ENCODE peak calls at places on chromosomes 12 and 14, in six cellular contexts. One of them, this sample, is unnamed.

GRCh38 chr12:6069452-6070093 is 54.9 kb downstream of the VWF start:
- DNase-seq in NCI-H446: no peak
- DNase-seq in kidney tubule cell: peak
- DNase-seq in activated B cell treated with CpG ODN at 0.5 μM for 24 hours: no peak
- DNase-seq in mesendoderm: no peak
- DNase-seq in lower leg skin: no peak
- DNase-seq in this sample: no peak

GRCh38 chr12:99043319-99043914 is 398.3 kb downstream of the APAF1 start:
- DNase-seq in NCI-H446: no peak
- DNase-seq in kidney tubule cell: peak
- DNase-seq in activated B cell treated with CpG ODN at 0.5 μM for 24 hours: no peak
- DNase-seq in mesendoderm: peak
- DNase-seq in lower leg skin: no peak
- DNase-seq in this sample: peak

GRCh38 chr12:19382111-19382526 is 57.2 kb upstream of the AEBP2 start:
- DNase-seq in NCI-H446: no peak
- DNase-seq in kidney tubule cell: peak
- DNase-seq in activated B cell treated with CpG ODN at 0.5 μM for 24 hours: no peak
- DNase-seq in mesendoderm: peak
- DNase-seq in lower leg skin: peak
- DNase-seq in this sample: no peak

GRCh38 chr14:102320033-102320660 is 601 bp downstream of the ZNF839 start:
- DNase-seq in NCI-H446: no peak
- DNase-seq in kidney tubule cell: peak
- DNase-seq in activated B cell treated with CpG ODN at 0.5 μM for 24 hours: no peak
- DNase-seq in mesendoderm: peak
- DNase-seq in lower leg skin: peak
- DNase-seq in this sample: peak

GRCh38 chr14:71320734-71321555 is 413.7 kb downstream of the PCNX1 start:
- DNase-seq in NCI-H446: no peak
- DNase-seq in kidney tubule cell: peak
- DNase-seq in activated B cell treated with CpG ODN at 0.5 μM for 24 hours: peak
- DNase-seq in mesendoderm: peak
- DNase-seq in lower leg skin: peak
- DNase-seq in this sample: peak

GRCh38 chr12:124777399-124778372 is 86.0 kb downstream of the SCARB1 start:
- DNase-seq in NCI-H446: no peak
- DNase-seq in kidney tubule cell: no peak
- DNase-seq in activated B cell treated with CpG ODN at 0.5 μM for 24 hours: no peak
- DNase-seq in mesendoderm: no peak
- DNase-seq in lower leg skin: peak
- DNase-seq in this sample: no peak

GRCh38 chr12:41460906-41461305 is 272.8 kb downstream of the PDZRN4 start:
- DNase-seq in NCI-H446: no peak
- DNase-seq in kidney tubule cell: no peak
- DNase-seq in activated B cell treated with CpG ODN at 0.5 μM for 24 hours: no peak
- DNase-seq in mesendoderm: no peak
- DNase-seq in lower leg skin: no peak
- DNase-seq in this sample: no peak

GRCh38 chr14:20454359-20454644 is 310 bp downstream of the OSGEP start:
- DNase-seq in NCI-H446: peak
- DNase-seq in kidney tubule cell: peak
- DNase-seq in activated B cell treated with CpG ODN at 0.5 μM for 24 hours: no peak
- DNase-seq in mesendoderm: no peak
- DNase-seq in lower leg skin: no peak
- DNase-seq in this sample: peak

GRCh38 chr12:64025174-64025958 is 180.9 kb downstream of the SRGAP1 start:
- DNase-seq in NCI-H446: no peak
- DNase-seq in kidney tubule cell: no peak
- DNase-seq in activated B cell treated with CpG ODN at 0.5 μM for 24 hours: no peak
- DNase-seq in mesendoderm: no peak
- DNase-seq in lower leg skin: no peak
- DNase-seq in this sample: no peak

GRCh38 chr14:91032250-91032649 is 28.2 kb downstream of the RPS6KA5 start:
- DNase-seq in NCI-H446: no peak
- DNase-seq in kidney tubule cell: no peak
- DNase-seq in activated B cell treated with CpG ODN at 0.5 μM for 24 hours: no peak
- DNase-seq in mesendoderm: no peak
- DNase-seq in lower leg skin: no peak
- DNase-seq in this sample: no peak

GRCh38 chr12:119746169-119746568 is 78.2 kb downstream of the PRKAB1 start:
- DNase-seq in NCI-H446: no peak
- DNase-seq in kidney tubule cell: no peak
- DNase-seq in activated B cell treated with CpG ODN at 0.5 μM for 24 hours: no peak
- DNase-seq in mesendoderm: no peak
- DNase-seq in lower leg skin: no peak
- DNase-seq in this sample: no peak

GRCh38 chr14:95935228-95935822 is 58.7 kb downstream of the TUNAR start:
- DNase-seq in NCI-H446: no peak
- DNase-seq in kidney tubule cell: peak
- DNase-seq in activated B cell treated with CpG ODN at 0.5 μM for 24 hours: no peak
- DNase-seq in mesendoderm: peak
- DNase-seq in lower leg skin: no peak
- DNase-seq in this sample: no peak

GRCh38 chr12:39620664-39621658 is 1.4 kb upstream of the ABCD2 start:
- DNase-seq in NCI-H446: no peak
- DNase-seq in kidney tubule cell: peak
- DNase-seq in activated B cell treated with CpG ODN at 0.5 μM for 24 hours: no peak
- DNase-seq in mesendoderm: peak
- DNase-seq in lower leg skin: peak
- DNase-seq in this sample: peak

GRCh38 chr12:90790747-90791146 is 164.2 kb downstream of the CCER1 start:
- DNase-seq in NCI-H446: no peak
- DNase-seq in kidney tubule cell: no peak
- DNase-seq in activated B cell treated with CpG ODN at 0.5 μM for 24 hours: no peak
- DNase-seq in mesendoderm: no peak
- DNase-seq in lower leg skin: no peak
- DNase-seq in this sample: no peak

GRCh38 chr12:117850048-117850447 is 118.7 kb downstream of the KSR2 start:
- DNase-seq in NCI-H446: no peak
- DNase-seq in kidney tubule cell: peak
- DNase-seq in activated B cell treated with CpG ODN at 0.5 μM for 24 hours: no peak
- DNase-seq in mesendoderm: peak
- DNase-seq in lower leg skin: no peak
- DNase-seq in this sample: no peak

GRCh38 chr12:16385779-16386646 is 38.6 kb downstream of the MGST1 start:
- DNase-seq in NCI-H446: peak
- DNase-seq in kidney tubule cell: peak
- DNase-seq in activated B cell treated with CpG ODN at 0.5 μM for 24 hours: no peak
- DNase-seq in mesendoderm: peak
- DNase-seq in lower leg skin: no peak
- DNase-seq in this sample: no peak

GRCh38 chr14:80055912-80056801 is 155.1 kb downstream of the DIO2 start:
- DNase-seq in NCI-H446: peak
- DNase-seq in kidney tubule cell: peak
- DNase-seq in activated B cell treated with CpG ODN at 0.5 μM for 24 hours: no peak
- DNase-seq in mesendoderm: peak
- DNase-seq in lower leg skin: no peak
- DNase-seq in this sample: no peak

GRCh38 chr12:1093166-1093751 is 102.2 kb downstream of the ERC1 start:
- DNase-seq in NCI-H446: peak
- DNase-seq in kidney tubule cell: peak
- DNase-seq in activated B cell treated with CpG ODN at 0.5 μM for 24 hours: no peak
- DNase-seq in mesendoderm: peak
- DNase-seq in lower leg skin: no peak
- DNase-seq in this sample: no peak

GRCh38 chr14:75231320-75231719 is 47.3 kb upstream of the FOS start:
- DNase-seq in NCI-H446: no peak
- DNase-seq in kidney tubule cell: no peak
- DNase-seq in activated B cell treated with CpG ODN at 0.5 μM for 24 hours: no peak
- DNase-seq in mesendoderm: no peak
- DNase-seq in lower leg skin: no peak
- DNase-seq in this sample: no peak

GRCh38 chr12:118023461-118023860 is 7.0 kb downstream of the RFC5 start:
- DNase-seq in NCI-H446: no peak
- DNase-seq in kidney tubule cell: no peak
- DNase-seq in activated B cell treated with CpG ODN at 0.5 μM for 24 hours: no peak
- DNase-seq in mesendoderm: no peak
- DNase-seq in lower leg skin: no peak
- DNase-seq in this sample: no peak

GRCh38 chr12:60494249-60494648 is 898.4 kb downstream of the SLC16A7 start:
- DNase-seq in NCI-H446: no peak
- DNase-seq in kidney tubule cell: peak
- DNase-seq in activated B cell treated with CpG ODN at 0.5 μM for 24 hours: no peak
- DNase-seq in mesendoderm: peak
- DNase-seq in lower leg skin: no peak
- DNase-seq in this sample: no peak

GRCh38 chr12:23729354-23729753 is 220.1 kb downstream of the SOX5 start:
- DNase-seq in NCI-H446: no peak
- DNase-seq in kidney tubule cell: peak
- DNase-seq in activated B cell treated with CpG ODN at 0.5 μM for 24 hours: no peak
- DNase-seq in mesendoderm: no peak
- DNase-seq in lower leg skin: no peak
- DNase-seq in this sample: no peak

GRCh38 chr12:66453111-66453510 is 150.8 kb downstream of the HELB start:
- DNase-seq in NCI-H446: no peak
- DNase-seq in kidney tubule cell: no peak
- DNase-seq in activated B cell treated with CpG ODN at 0.5 μM for 24 hours: no peak
- DNase-seq in mesendoderm: no peak
- DNase-seq in lower leg skin: no peak
- DNase-seq in this sample: no peak

GRCh38 chr12:21073129-21073528 is 57.9 kb upstream of the SLCO1B1 start:
- DNase-seq in NCI-H446: no peak
- DNase-seq in kidney tubule cell: no peak
- DNase-seq in activated B cell treated with CpG ODN at 0.5 μM for 24 hours: no peak
- DNase-seq in mesendoderm: peak
- DNase-seq in lower leg skin: no peak
- DNase-seq in this sample: no peak

GRCh38 chr12:80589091-80589490 is 118.3 kb upstream of the MYF6 start:
- DNase-seq in NCI-H446: no peak
- DNase-seq in kidney tubule cell: no peak
- DNase-seq in activated B cell treated with CpG ODN at 0.5 μM for 24 hours: no peak
- DNase-seq in mesendoderm: no peak
- DNase-seq in lower leg skin: no peak
- DNase-seq in this sample: no peak

GRCh38 chr12:50615534-50616296 is 110.9 kb downstream of the DIP2B start:
- DNase-seq in NCI-H446: no peak
- DNase-seq in kidney tubule cell: no peak
- DNase-seq in activated B cell treated with CpG ODN at 0.5 μM for 24 hours: no peak
- DNase-seq in mesendoderm: peak
- DNase-seq in lower leg skin: no peak
- DNase-seq in this sample: no peak

GRCh38 chr14:89870335-89870734 is 84.2 kb downstream of the EFCAB11 start:
- DNase-seq in NCI-H446: no peak
- DNase-seq in kidney tubule cell: no peak
- DNase-seq in activated B cell treated with CpG ODN at 0.5 μM for 24 hours: no peak
- DNase-seq in mesendoderm: no peak
- DNase-seq in lower leg skin: no peak
- DNase-seq in this sample: no peak

GRCh38 chr14:39946796-39947195 is 514.6 kb upstream of the FBXO33 start:
- DNase-seq in NCI-H446: no peak
- DNase-seq in kidney tubule cell: peak
- DNase-seq in activated B cell treated with CpG ODN at 0.5 μM for 24 hours: no peak
- DNase-seq in mesendoderm: peak
- DNase-seq in lower leg skin: no peak
- DNase-seq in this sample: no peak

GRCh38 chr12:132476421-132476820 is 13.5 kb upstream of the FBRSL1 start:
- DNase-seq in NCI-H446: no peak
- DNase-seq in kidney tubule cell: no peak
- DNase-seq in activated B cell treated with CpG ODN at 0.5 μM for 24 hours: no peak
- DNase-seq in mesendoderm: no peak
- DNase-seq in lower leg skin: no peak
- DNase-seq in this sample: no peak

GRCh38 chr14:24605435-24606190 is 3.9 kb downstream of the GZMH start:
- DNase-seq in NCI-H446: no peak
- DNase-seq in kidney tubule cell: peak
- DNase-seq in activated B cell treated with CpG ODN at 0.5 μM for 24 hours: peak
- DNase-seq in mesendoderm: peak
- DNase-seq in lower leg skin: peak
- DNase-seq in this sample: peak

GRCh38 chr14:34030864-34031263 is 80.0 kb upstream of the EGLN3 start:
- DNase-seq in NCI-H446: peak
- DNase-seq in kidney tubule cell: no peak
- DNase-seq in activated B cell treated with CpG ODN at 0.5 μM for 24 hours: no peak
- DNase-seq in mesendoderm: no peak
- DNase-seq in lower leg skin: no peak
- DNase-seq in this sample: no peak

GRCh38 chr12:87344699-87345098 is 684.5 kb downstream of the C12orf50 start:
- DNase-seq in NCI-H446: no peak
- DNase-seq in kidney tubule cell: peak
- DNase-seq in activated B cell treated with CpG ODN at 0.5 μM for 24 hours: no peak
- DNase-seq in mesendoderm: peak
- DNase-seq in lower leg skin: no peak
- DNase-seq in this sample: no peak